ENCODE peak calls at places on chromosomes 5 and 9, in six cellular contexts. U is foreskin fibroblast, R is ovary, E is epithelial cell of proximal tubule, G is HFFc6, S is A549. Q is an unnamed sample.

GRCh38 chr5:32278403-32278802 is 34.3 kb downstream of the MTMR12 start:
- DNase-seq in U (peak), R (no peak), E (no peak), G (peak), S (no peak), Q (no peak)

GRCh38 chr9:99023831-99024230 is 80.1 kb downstream of the COL15A1 start:
- DNase-seq in U (peak), R (peak), E (no peak), G (no peak), S (no peak), Q (no peak)

GRCh38 chr5:7779019-7779662 is 71.8 kb downstream of the CFAP90 start:
- DNase-seq in U (no peak), R (no peak), E (no peak), G (no peak), S (no peak), Q (no peak)

GRCh38 chr5:17429353-17429752 is 68.7 kb upstream of the TAF11L2 start:
- DNase-seq in U (no peak), R (no peak), E (no peak), G (no peak), S (no peak), Q (no peak)

GRCh38 chr9:130296783-130297055 is 31.2 kb downstream of the HMCN2 start:
- DNase-seq in U (no peak), R (no peak), E (no peak), G (no peak), S (no peak), Q (no peak)

GRCh38 chr5:81750308-81751008 is 439 bp downstream of the SSBP2 start:
- DNase-seq in U (peak), R (no peak), E (no peak), G (no peak), S (peak), Q (no peak)

GRCh38 chr5:178232124-178232919 is at the start of gene PHYKPL:
- DNase-seq in U (peak), R (peak), E (no peak), G (peak), S (peak), Q (no peak)

GRCh38 chr9:35659340-35659739 is 1.2 kb downstream of the CCDC107 start:
- DNase-seq in U (peak), R (no peak), E (no peak), G (peak), S (no peak), Q (no peak)

GRCh38 chr9:38164659-38165221 is 95.7 kb upstream of the SHB start:
- DNase-seq in U (no peak), R (no peak), E (no peak), G (no peak), S (no peak), Q (no peak)

GRCh38 chr5:68215208-68215887 is at the start of gene PIK3R1:
- DNase-seq in U (peak), R (peak), E (no peak), G (peak), S (peak), Q (peak)
- TF ChIP-seq CTCF in U (peak), R (peak), E (peak), G (peak), S (no peak), Q (no peak)

GRCh38 chr5:121630402-121630801 is 221.3 kb upstream of the FTMT start:
- DNase-seq in U (peak), R (no peak), E (no peak), G (no peak), S (no peak), Q (no peak)
- TF ChIP-seq CTCF in U (peak), R (no peak), E (peak), G (no peak), S (peak), Q (peak)

GRCh38 chr5:126097881-126098280 is 325.3 kb upstream of the GRAMD2B start:
- DNase-seq in U (peak), R (no peak), E (no peak), G (no peak), S (no peak), Q (no peak)

GRCh38 chr5:126095001-126095400 is 328.2 kb upstream of the GRAMD2B start:
- DNase-seq in U (no peak), R (no peak), E (no peak), G (no peak), S (no peak), Q (no peak)

GRCh38 chr5:126093718-126094117 is 329.5 kb upstream of the GRAMD2B start:
- DNase-seq in U (no peak), R (no peak), E (no peak), G (no peak), S (no peak), Q (no peak)

GRCh38 chr5:126096442-126096841 is 326.8 kb upstream of the GRAMD2B start:
- DNase-seq in U (no peak), R (no peak), E (no peak), G (no peak), S (no peak), Q (no peak)

DNA sequence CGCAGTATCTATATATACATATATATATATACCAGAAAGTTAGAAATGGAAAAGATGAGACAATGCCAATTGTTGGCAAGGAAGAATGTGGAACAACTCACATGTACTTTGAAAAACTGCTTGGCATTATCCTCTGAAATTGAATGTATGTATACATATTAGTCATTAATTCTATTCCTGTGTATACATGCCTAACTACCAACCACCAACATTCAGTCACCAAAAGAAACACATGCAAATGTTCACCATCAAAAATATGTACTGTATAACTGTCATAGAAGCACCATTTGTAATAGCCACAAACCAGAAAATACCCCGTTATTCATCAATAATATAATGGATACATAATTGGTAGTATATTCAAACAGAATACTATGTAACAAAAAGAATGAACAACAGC is 330.2 kb upstream of the GRAMD2B start:
- DNase-seq in U (no peak), R (no peak), E (no peak), G (no peak), S (no peak), Q (no peak)
- TF ChIP-seq CTCF in U (no peak), R (no peak), E (no peak), G (no peak), S (no peak), Q (no peak)

DNA sequence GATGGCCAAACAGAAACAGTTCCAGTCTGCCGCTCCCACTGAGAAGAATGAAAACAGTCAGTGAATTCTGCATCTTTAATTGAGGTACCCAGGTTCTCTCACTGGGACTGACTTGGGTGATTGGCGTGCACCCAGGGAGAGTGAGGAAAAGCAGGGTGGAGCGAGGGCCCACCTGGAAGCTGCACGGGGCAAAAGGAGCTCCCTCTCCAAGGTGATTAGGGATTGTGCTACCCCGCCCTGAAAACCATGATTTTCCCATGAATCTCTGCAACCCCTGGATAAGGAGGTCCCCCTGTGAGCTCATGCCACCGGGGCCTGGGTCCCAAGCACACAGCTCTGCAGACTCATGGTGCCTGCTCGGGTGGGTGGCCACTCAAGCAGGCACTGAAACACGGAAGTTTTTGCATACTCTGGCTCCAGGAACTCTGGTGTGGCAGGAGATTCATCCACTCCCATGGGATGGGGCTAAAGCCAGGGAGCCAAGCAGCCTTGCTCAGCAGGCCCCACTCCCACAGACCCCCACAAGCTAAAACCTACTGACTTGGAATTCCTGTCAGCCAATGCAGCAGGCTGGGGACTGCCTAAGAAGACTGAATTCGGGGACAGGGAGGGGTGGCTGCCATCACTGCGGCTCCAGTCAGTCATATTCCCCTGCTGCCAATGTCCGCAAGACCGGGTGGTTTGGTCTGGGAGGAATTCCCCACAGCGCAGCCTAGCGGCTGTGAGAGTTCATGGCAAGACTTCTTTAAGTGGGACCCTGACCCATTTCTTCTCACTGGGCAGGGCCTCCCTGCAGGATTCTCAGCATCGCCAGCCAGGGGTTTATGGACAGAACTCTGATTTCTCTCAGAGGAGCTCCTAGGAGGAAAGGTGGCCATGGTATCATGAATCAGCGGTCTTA is 652.2 kb upstream of the RGMB start:
- DNase-seq in U (no peak), R (no peak), E (no peak), G (no peak), S (no peak), Q (no peak)
- TF ChIP-seq CTCF in U (no peak), R (no peak), E (no peak), G (no peak), S (no peak), Q (no peak)

DNA sequence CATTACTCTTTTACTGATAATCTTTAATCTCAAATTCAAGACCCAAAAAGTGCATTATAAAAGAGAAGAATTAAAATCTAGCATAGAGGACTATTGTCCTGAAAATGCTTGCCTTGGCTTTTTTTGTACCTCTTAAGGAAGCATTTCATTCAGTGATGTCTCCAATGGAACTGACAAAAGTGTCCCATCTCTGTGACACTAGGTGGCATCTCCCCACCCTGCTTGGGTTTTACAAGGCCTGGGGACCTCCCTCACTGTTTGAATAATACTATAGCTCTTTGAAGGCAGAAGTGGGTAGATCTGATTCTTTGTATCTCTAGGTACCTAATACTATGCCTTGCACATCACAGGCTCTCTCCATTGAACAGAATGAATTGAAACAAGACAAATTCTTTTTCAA is 180.6 kb downstream of the EPB41L4A start:
- DNase-seq in U (no peak), R (no peak), E (no peak), G (no peak), S (no peak), Q (no peak)
- TF ChIP-seq CTCF in U (no peak), R (no peak), E (peak), G (no peak), S (no peak), Q (no peak)

DNA sequence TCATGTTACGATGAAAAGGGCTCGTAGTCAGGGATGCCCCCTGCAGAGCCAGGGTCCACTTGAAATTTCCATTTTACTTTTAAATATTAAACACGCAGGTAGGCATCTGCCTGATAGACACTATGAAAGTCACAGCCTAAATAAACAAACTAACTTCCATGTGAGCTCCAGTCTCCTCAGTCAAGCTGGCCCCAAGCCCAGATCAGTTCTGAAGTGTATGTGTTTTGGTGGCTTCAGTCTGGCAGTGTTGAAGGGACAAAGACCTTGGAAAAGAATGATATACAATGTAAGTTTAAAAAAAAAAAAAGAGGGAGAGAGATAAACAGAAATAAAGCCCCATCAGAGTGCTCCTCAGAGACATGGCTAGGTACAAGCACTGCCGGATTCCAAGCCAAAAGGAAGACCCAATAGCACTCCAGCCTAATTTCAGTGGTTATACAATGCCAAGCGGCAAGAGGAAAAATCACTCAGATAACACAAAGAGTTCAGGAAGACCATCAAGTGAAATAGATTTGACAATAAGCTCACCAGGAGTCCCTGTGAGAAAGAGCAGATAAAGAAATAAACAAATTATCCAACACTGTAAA is 181.0 kb downstream of the BNC2 start:
- DNase-seq in U (peak), R (no peak), E (no peak), G (no peak), S (no peak), Q (no peak)
- TF ChIP-seq CTCF in U (no peak), R (no peak), E (no peak), G (no peak), S (no peak), Q (no peak)

GRCh38 chr5:73437126-73438047 is 11.2 kb downstream of the FOXD1 start:
- DNase-seq in U (peak), R (no peak), E (no peak), G (peak), S (peak), Q (peak)
- TF ChIP-seq CTCF in U (peak), R (no peak), E (peak), G (peak), S (peak), Q (peak)

DNA sequence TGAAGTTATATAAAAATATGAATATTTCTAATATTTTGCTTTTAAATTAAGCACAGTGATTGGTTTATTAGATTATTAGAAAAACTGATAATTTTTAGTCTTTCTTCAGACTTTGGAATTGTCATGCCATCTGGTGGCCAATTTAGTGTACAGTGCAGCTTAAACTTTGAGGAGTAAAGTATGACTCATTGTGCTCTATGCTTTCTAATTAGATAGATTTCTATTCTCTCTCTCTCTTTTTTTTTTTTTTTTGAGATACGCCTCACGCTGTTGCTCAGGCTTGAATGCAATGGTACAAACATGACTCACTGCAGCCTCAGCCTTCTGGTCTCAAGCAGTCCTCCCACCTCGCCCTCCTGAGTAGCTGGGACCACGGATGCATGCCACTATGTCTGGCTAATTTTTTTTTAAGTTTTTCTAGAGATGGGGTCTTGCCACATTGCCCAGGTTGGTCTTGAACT is 42.1 kb upstream of the GPR21 start:
- DNase-seq in U (peak), R (peak), E (peak), G (peak), S (peak), Q (peak)
- TF ChIP-seq CTCF in U (peak), R (no peak), E (peak), G (peak), S (peak), Q (peak)

Q was measured in kidney epithelial cell.